ENCODE peak calls at places on chromosomes 12 and 14, in four cellular contexts. D is MM.1S, E is PC-3, U is HCT116. B is an unnamed sample. For H3K9me2, the result is how much of the 10 kb centered on the place peaks cover.

GRCh38 chr12:98328467-98328866 is 186.9 kb upstream of the TMPO start:
- DNase-seq in D (no peak), E (no peak), U (no peak), B (no peak)

GRCh38 chr14:81127785-81128184 is 93.0 kb downstream of the GTF2A1 start:
- DNase-seq in D (no peak), E (no peak), U (no peak), B (peak)

GRCh38 chr12:50589650-50590435 is 85.1 kb downstream of the DIP2B start:
- DNase-seq in D (no peak), E (peak), U (no peak), B (peak)

GRCh38 chr14:100271247-100271939 is 32.4 kb downstream of the YY1 start:
- DNase-seq in D (no peak), E (peak), U (no peak), B (peak)

GRCh38 chr14:32697704-32698103 is 241.0 kb upstream of the NPAS3 start:
- DNase-seq in D (no peak), E (peak), U (no peak), B (peak)

GRCh38 chr12:15278816-15279658 is 43.3 kb upstream of the PTPRO start:
- DNase-seq in D (peak), E (peak), U (no peak), B (peak)

GRCh38 chr12:32661706-32662105 is 17.4 kb upstream of the DNM1L start:
- DNase-seq in D (no peak), E (no peak), U (no peak), B (no peak)

GRCh38 chr12:109952160-109952858 is 43.9 kb downstream of the GIT2 start:
- DNase-seq in D (no peak), E (no peak), U (no peak), B (no peak)

GRCh38 chr14:93912785-93913184 is 14.4 kb upstream of the FAM181A start:
- DNase-seq in D (no peak), E (no peak), U (no peak), B (peak)

GRCh38 chr14:50063876-50064420 is 52.4 kb downstream of the VCPKMT start:
- DNase-seq in D (no peak), E (no peak), U (no peak), B (no peak)

DNA sequence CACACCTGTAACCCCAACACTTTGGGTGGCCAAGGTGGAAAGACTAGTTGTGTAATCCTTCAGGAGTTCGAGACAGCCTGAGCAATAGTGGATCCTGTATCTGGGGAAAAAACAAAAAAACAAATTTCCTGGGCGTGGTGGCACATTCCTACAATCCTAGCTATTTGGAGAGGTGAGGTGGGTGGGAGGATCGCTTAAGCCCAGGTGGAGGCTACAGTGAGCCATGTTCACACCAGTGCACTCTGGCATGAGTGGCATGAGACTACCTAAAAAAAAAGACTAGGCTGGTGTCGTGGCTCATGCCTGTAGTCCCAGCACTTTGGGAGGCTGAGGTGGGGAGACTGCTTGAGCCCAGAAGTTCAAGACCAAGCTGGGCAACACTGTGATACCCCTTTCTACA is 17.2 kb downstream of the PTGES3 start:
- DNase-seq in D (no peak), E (no peak), U (no peak), B (no peak)
- H3K9me2 ChIP-seq in D (under half), E (under half), U (under half), B (under half)

GRCh38 chr14:103531421-103532215 is 2.6 kb downstream of the TRMT61A start:
- DNase-seq in D (no peak), E (no peak), U (no peak), B (no peak)

GRCh38 chr14:103530831-103531230 is 1.8 kb downstream of the TRMT61A start:
- DNase-seq in D (no peak), E (no peak), U (no peak), B (no peak)

GRCh38 chr14:103533999-103534575 is 5.1 kb downstream of the TRMT61A start:
- DNase-seq in D (no peak), E (no peak), U (no peak), B (no peak)

GRCh38 chr14:103533137-103533998 is 4.4 kb downstream of the TRMT61A start:
- DNase-seq in D (no peak), E (no peak), U (no peak), B (no peak)

GRCh38 chr14:103532216-103533136 is 3.5 kb downstream of the TRMT61A start:
- DNase-seq in D (no peak), E (no peak), U (no peak), B (no peak)
- H3K27ac ChIP-seq in D (no peak), E (no peak), U (no peak), B (no peak)

DNA sequence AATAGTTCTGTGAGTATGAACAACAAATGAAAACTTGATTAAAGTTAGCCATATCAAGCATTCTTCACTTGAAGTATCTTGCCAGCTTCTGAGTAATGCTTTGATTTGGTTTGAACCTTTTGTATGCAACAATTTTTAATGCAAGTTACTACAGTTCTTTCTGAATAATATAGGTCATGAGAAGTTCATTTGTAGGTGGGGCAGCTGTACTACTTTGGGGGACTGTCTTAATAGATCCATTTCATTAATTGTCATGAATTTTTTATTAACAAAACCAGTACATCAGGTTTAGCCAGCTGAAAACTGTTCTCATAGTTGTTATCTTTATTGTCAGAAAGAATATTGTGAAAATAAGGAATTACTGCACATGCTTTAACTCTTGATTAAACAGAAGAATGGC is 142.7 kb downstream of the FOXA1 start:
- DNase-seq in D (no peak), E (no peak), U (no peak), B (no peak)
- H3K9ac ChIP-seq in D (no peak), E (no peak), U (no peak), B (no peak)

DNA sequence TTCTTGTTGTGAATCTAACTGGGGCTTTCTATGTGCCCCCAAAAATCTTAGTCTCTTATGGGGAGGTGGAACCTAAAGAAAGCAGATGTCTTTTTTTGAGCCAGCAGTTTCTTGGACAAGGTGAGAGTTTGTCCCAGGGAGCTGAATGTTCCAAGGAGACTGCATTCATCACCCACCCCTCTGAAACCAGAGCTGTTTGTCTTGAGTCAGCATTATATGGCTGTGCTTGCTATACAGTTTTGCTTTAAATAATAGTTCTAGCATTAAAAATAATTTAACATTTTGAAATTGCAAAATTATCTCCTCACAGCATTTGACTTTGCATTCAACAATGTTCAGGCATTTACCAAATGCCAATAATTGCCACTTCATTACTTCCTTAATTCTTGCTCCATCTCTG is 813.3 kb downstream of the BCL11B start:
- DNase-seq in D (no peak), E (no peak), U (no peak), B (no peak)
- H3K9me2 ChIP-seq in D (under half), E (under half), U (under half), B (under half)

DNA sequence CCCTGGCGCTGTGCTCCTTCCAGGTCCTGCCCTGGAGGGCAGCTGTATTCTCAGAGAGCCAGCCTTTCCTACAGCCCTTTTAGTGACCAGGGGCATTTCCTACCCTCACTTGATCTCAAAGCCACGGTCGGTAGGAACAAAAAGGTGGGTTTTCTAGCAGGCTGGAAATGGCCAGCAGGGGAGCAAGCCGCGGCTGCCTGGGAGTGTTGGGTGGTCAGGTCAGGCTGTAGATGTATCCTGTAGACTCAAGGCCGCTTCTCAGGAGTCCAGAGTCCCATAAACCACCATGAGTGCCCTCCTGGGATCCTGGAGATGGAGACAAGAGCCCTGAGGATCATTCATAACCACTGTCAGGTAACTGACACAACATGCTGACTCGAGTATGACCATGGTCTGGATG is 18.6 kb downstream of the CINP start:
- DNase-seq in D (no peak), E (no peak), U (no peak), B (no peak)
- H3K27ac ChIP-seq in D (no peak), E (no peak), U (no peak), B (no peak)

GRCh38 chr12:106113042-106113441 is 25.7 kb downstream of the NUAK1 start:
- DNase-seq in D (peak), E (peak), U (peak), B (peak)
- H3K9ac ChIP-seq in D (peak), E (no peak), U (no peak), B (peak)

B was measured in GM23248.